ENCODE peak calls at places on chromosomes 11 and 22, in seven cellular contexts. One of them, this sample, is unnamed. For H3K9me3, the result is how much of the 10 kb centered on the place peaks cover.

GRCh38 chr11:78371221-78371899 is 46.3 kb downstream of the GAB2 start:
- DNase-seq in ovary: no peak
- DNase-seq in CD8-positive, alpha-beta memory T cell: no peak
- DNase-seq in CD4-positive, CD25-positive, alpha-beta regulatory T cell: no peak
- DNase-seq in right lobe of liver: no peak
- DNase-seq in PC-3: no peak
- DNase-seq in tibial artery: no peak
- DNase-seq in this sample: no peak

GRCh38 chr11:119592642-119593041 is 136.4 kb downstream of the NECTIN1 start:
- DNase-seq in CD8-positive, alpha-beta memory T cell: no peak
- DNase-seq in ovary: no peak
- DNase-seq in PC-3: no peak
- DNase-seq in tibial artery: peak
- DNase-seq in right lobe of liver: no peak
- DNase-seq in CD4-positive, CD25-positive, alpha-beta regulatory T cell: no peak
- DNase-seq in this sample: no peak

GRCh38 chr22:43515902-43516301 is 104.1 kb downstream of the MPPED1 start:
- DNase-seq in ovary: no peak
- DNase-seq in tibial artery: no peak
- DNase-seq in PC-3: no peak
- DNase-seq in CD8-positive, alpha-beta memory T cell: no peak
- DNase-seq in right lobe of liver: no peak
- DNase-seq in CD4-positive, CD25-positive, alpha-beta regulatory T cell: no peak
- DNase-seq in this sample: no peak

GRCh38 chr11:44625759-44626523 is 60.5 kb downstream of the CD82 start:
- DNase-seq in PC-3: no peak
- DNase-seq in right lobe of liver: no peak
- DNase-seq in tibial artery: peak
- DNase-seq in CD8-positive, alpha-beta memory T cell: no peak
- DNase-seq in CD4-positive, CD25-positive, alpha-beta regulatory T cell: no peak
- DNase-seq in ovary: peak
- DNase-seq in this sample: no peak

GRCh38 chr11:44561275-44561781 is 4.1 kb upstream of the CD82 start:
- DNase-seq in CD4-positive, CD25-positive, alpha-beta regulatory T cell: no peak
- DNase-seq in ovary: no peak
- DNase-seq in right lobe of liver: no peak
- DNase-seq in CD8-positive, alpha-beta memory T cell: no peak
- DNase-seq in PC-3: peak
- DNase-seq in tibial artery: no peak
- DNase-seq in this sample: no peak

GRCh38 chr22:42214625-42215415 is 55.6 kb downstream of the TCF20 start:
- DNase-seq in CD8-positive, alpha-beta memory T cell: no peak
- DNase-seq in PC-3: no peak
- DNase-seq in ovary: no peak
- DNase-seq in CD4-positive, CD25-positive, alpha-beta regulatory T cell: no peak
- DNase-seq in right lobe of liver: no peak
- DNase-seq in tibial artery: peak
- DNase-seq in this sample: no peak

GRCh38 chr11:86136542-86136941 is 67.7 kb upstream of the PICALM start:
- DNase-seq in tibial artery: no peak
- DNase-seq in PC-3: no peak
- DNase-seq in CD4-positive, CD25-positive, alpha-beta regulatory T cell: no peak
- DNase-seq in right lobe of liver: no peak
- DNase-seq in ovary: no peak
- DNase-seq in CD8-positive, alpha-beta memory T cell: no peak
- DNase-seq in this sample: no peak

GRCh38 chr11:66451663-66452062 is 13.0 kb upstream of the MRPL11 start:
- DNase-seq in right lobe of liver: no peak
- DNase-seq in ovary: no peak
- DNase-seq in CD4-positive, CD25-positive, alpha-beta regulatory T cell: no peak
- DNase-seq in tibial artery: no peak
- DNase-seq in CD8-positive, alpha-beta memory T cell: no peak
- DNase-seq in PC-3: no peak
- DNase-seq in this sample: no peak

GRCh38 chr11:78181155-78181554 is 7.3 kb downstream of the KCTD21 start:
- DNase-seq in ovary: no peak
- DNase-seq in CD8-positive, alpha-beta memory T cell: no peak
- DNase-seq in tibial artery: no peak
- DNase-seq in right lobe of liver: no peak
- DNase-seq in CD4-positive, CD25-positive, alpha-beta regulatory T cell: no peak
- DNase-seq in PC-3: no peak
- DNase-seq in this sample: no peak

GRCh38 chr11:103609117-103610066 is 427.0 kb upstream of the DDI1 start:
- DNase-seq in tibial artery: no peak
- DNase-seq in PC-3: peak
- DNase-seq in CD8-positive, alpha-beta memory T cell: no peak
- DNase-seq in ovary: no peak
- DNase-seq in right lobe of liver: no peak
- DNase-seq in CD4-positive, CD25-positive, alpha-beta regulatory T cell: no peak
- DNase-seq in this sample: no peak

GRCh38 chr11:23079382-23079813 is 219.1 kb upstream of the CCDC179 start:
- DNase-seq in CD4-positive, CD25-positive, alpha-beta regulatory T cell: no peak
- DNase-seq in PC-3: peak
- DNase-seq in CD8-positive, alpha-beta memory T cell: no peak
- DNase-seq in tibial artery: no peak
- DNase-seq in right lobe of liver: no peak
- DNase-seq in ovary: no peak
- DNase-seq in this sample: no peak

GRCh38 chr11:23399995-23400394 is 539.7 kb upstream of the CCDC179 start:
- DNase-seq in CD8-positive, alpha-beta memory T cell: no peak
- DNase-seq in ovary: no peak
- DNase-seq in CD4-positive, CD25-positive, alpha-beta regulatory T cell: no peak
- DNase-seq in PC-3: no peak
- DNase-seq in tibial artery: peak
- DNase-seq in right lobe of liver: peak
- DNase-seq in this sample: no peak

GRCh38 chr11:67615455-67616430 is 9.0 kb downstream of the NDUFV1 start:
- DNase-seq in CD4-positive, CD25-positive, alpha-beta regulatory T cell: peak
- DNase-seq in CD8-positive, alpha-beta memory T cell: peak
- DNase-seq in right lobe of liver: peak
- DNase-seq in tibial artery: no peak
- DNase-seq in PC-3: peak
- DNase-seq in ovary: no peak
- DNase-seq in this sample: no peak

GRCh38 chr11:47083913-47084312 is 92.8 kb downstream of the ARFGAP2 start:
- DNase-seq in CD4-positive, CD25-positive, alpha-beta regulatory T cell: no peak
- DNase-seq in ovary: no peak
- DNase-seq in PC-3: peak
- DNase-seq in tibial artery: no peak
- DNase-seq in CD8-positive, alpha-beta memory T cell: no peak
- DNase-seq in right lobe of liver: no peak
- DNase-seq in this sample: no peak

GRCh38 chr11:9016916-9017642 is 13.3 kb upstream of the NRIP3 start:
- DNase-seq in right lobe of liver: no peak
- DNase-seq in ovary: no peak
- DNase-seq in PC-3: no peak
- DNase-seq in tibial artery: no peak
- DNase-seq in CD4-positive, CD25-positive, alpha-beta regulatory T cell: no peak
- DNase-seq in CD8-positive, alpha-beta memory T cell: no peak
- DNase-seq in this sample: no peak

GRCh38 chr11:9014826-9015225 is 11.0 kb upstream of the NRIP3 start:
- DNase-seq in CD4-positive, CD25-positive, alpha-beta regulatory T cell: no peak
- DNase-seq in tibial artery: no peak
- DNase-seq in right lobe of liver: no peak
- DNase-seq in CD8-positive, alpha-beta memory T cell: no peak
- DNase-seq in ovary: no peak
- DNase-seq in PC-3: no peak
- DNase-seq in this sample: no peak

GRCh38 chr11:9013373-9013772 is 9.6 kb upstream of the NRIP3 start:
- DNase-seq in tibial artery: no peak
- DNase-seq in CD4-positive, CD25-positive, alpha-beta regulatory T cell: no peak
- DNase-seq in PC-3: no peak
- DNase-seq in ovary: no peak
- DNase-seq in right lobe of liver: no peak
- DNase-seq in CD8-positive, alpha-beta memory T cell: no peak
- DNase-seq in this sample: no peak

GRCh38 chr11:9017773-9018172 is 14.0 kb upstream of the NRIP3 start:
- DNase-seq in CD4-positive, CD25-positive, alpha-beta regulatory T cell: no peak
- DNase-seq in ovary: no peak
- DNase-seq in CD8-positive, alpha-beta memory T cell: no peak
- DNase-seq in tibial artery: peak
- DNase-seq in right lobe of liver: no peak
- DNase-seq in PC-3: no peak
- DNase-seq in this sample: no peak

GRCh38 chr11:9015677-9016076 is 11.9 kb upstream of the NRIP3 start:
- DNase-seq in CD8-positive, alpha-beta memory T cell: peak
- DNase-seq in right lobe of liver: no peak
- DNase-seq in CD4-positive, CD25-positive, alpha-beta regulatory T cell: peak
- DNase-seq in ovary: peak
- DNase-seq in tibial artery: peak
- DNase-seq in PC-3: peak
- DNase-seq in this sample: peak
- H3K9me3 ChIP-seq in CD8-positive, alpha-beta memory T cell: under half
- H3K9me3 ChIP-seq in right lobe of liver: under half
- H3K9me3 ChIP-seq in CD4-positive, CD25-positive, alpha-beta regulatory T cell: under half
- H3K9me3 ChIP-seq in ovary: under half
- H3K9me3 ChIP-seq in tibial artery: under half
- H3K9me3 ChIP-seq in PC-3: under half
- H3K9me3 ChIP-seq in this sample: under half

GRCh38 chr22:37639070-37639760 is at the start of gene SH3BP1:
- DNase-seq in PC-3: peak
- DNase-seq in ovary: peak
- DNase-seq in CD4-positive, CD25-positive, alpha-beta regulatory T cell: peak
- DNase-seq in CD8-positive, alpha-beta memory T cell: peak
- DNase-seq in right lobe of liver: no peak
- DNase-seq in tibial artery: peak
- DNase-seq in this sample: no peak

GRCh38 chr22:37636949-37637273 is 2.6 kb upstream of the SH3BP1 start:
- DNase-seq in CD4-positive, CD25-positive, alpha-beta regulatory T cell: no peak
- DNase-seq in right lobe of liver: no peak
- DNase-seq in ovary: no peak
- DNase-seq in PC-3: no peak
- DNase-seq in CD8-positive, alpha-beta memory T cell: no peak
- DNase-seq in tibial artery: no peak
- DNase-seq in this sample: no peak

GRCh38 chr22:37639771-37640590 is 512 bp downstream of the SH3BP1 start:
- DNase-seq in CD8-positive, alpha-beta memory T cell: no peak
- DNase-seq in CD4-positive, CD25-positive, alpha-beta regulatory T cell: no peak
- DNase-seq in PC-3: no peak
- DNase-seq in tibial artery: peak
- DNase-seq in ovary: peak
- DNase-seq in right lobe of liver: no peak
- DNase-seq in this sample: no peak

GRCh38 chr22:37636186-37636948 is 3.1 kb upstream of the SH3BP1 start:
- DNase-seq in tibial artery: no peak
- DNase-seq in ovary: peak
- DNase-seq in right lobe of liver: no peak
- DNase-seq in CD4-positive, CD25-positive, alpha-beta regulatory T cell: no peak
- DNase-seq in CD8-positive, alpha-beta memory T cell: peak
- DNase-seq in PC-3: no peak
- DNase-seq in this sample: no peak

GRCh38 chr22:37638351-37639069 is 959 bp upstream of the SH3BP1 start:
- DNase-seq in CD8-positive, alpha-beta memory T cell: peak
- DNase-seq in ovary: peak
- DNase-seq in PC-3: no peak
- DNase-seq in tibial artery: no peak
- DNase-seq in CD4-positive, CD25-positive, alpha-beta regulatory T cell: no peak
- DNase-seq in right lobe of liver: no peak
- DNase-seq in this sample: no peak
- H3K9me3 ChIP-seq in CD8-positive, alpha-beta memory T cell: under half
- H3K9me3 ChIP-seq in ovary: under half
- H3K9me3 ChIP-seq in PC-3: under half
- H3K9me3 ChIP-seq in tibial artery: under half
- H3K9me3 ChIP-seq in CD4-positive, CD25-positive, alpha-beta regulatory T cell: under half
- H3K9me3 ChIP-seq in right lobe of liver: under half
- H3K9me3 ChIP-seq in this sample: under half

GRCh38 chr22:47249370-47249928 is 487.0 kb downstream of the TBC1D22A start:
- DNase-seq in right lobe of liver: no peak
- DNase-seq in CD8-positive, alpha-beta memory T cell: no peak
- DNase-seq in CD4-positive, CD25-positive, alpha-beta regulatory T cell: no peak
- DNase-seq in PC-3: no peak
- DNase-seq in ovary: no peak
- DNase-seq in tibial artery: no peak
- DNase-seq in this sample: no peak

GRCh38 chr22:47250995-47251765 is 488.7 kb downstream of the TBC1D22A start:
- DNase-seq in ovary: no peak
- DNase-seq in PC-3: no peak
- DNase-seq in CD4-positive, CD25-positive, alpha-beta regulatory T cell: no peak
- DNase-seq in tibial artery: no peak
- DNase-seq in right lobe of liver: no peak
- DNase-seq in CD8-positive, alpha-beta memory T cell: no peak
- DNase-seq in this sample: no peak

GRCh38 chr22:47247609-47248240 is 485.3 kb downstream of the TBC1D22A start:
- DNase-seq in ovary: no peak
- DNase-seq in CD4-positive, CD25-positive, alpha-beta regulatory T cell: no peak
- DNase-seq in CD8-positive, alpha-beta memory T cell: no peak
- DNase-seq in tibial artery: no peak
- DNase-seq in right lobe of liver: no peak
- DNase-seq in PC-3: no peak
- DNase-seq in this sample: no peak

GRCh38 chr22:47248925-47249324 is 486.5 kb downstream of the TBC1D22A start:
- DNase-seq in CD4-positive, CD25-positive, alpha-beta regulatory T cell: no peak
- DNase-seq in ovary: no peak
- DNase-seq in PC-3: no peak
- DNase-seq in tibial artery: no peak
- DNase-seq in right lobe of liver: no peak
- DNase-seq in CD8-positive, alpha-beta memory T cell: no peak
- DNase-seq in this sample: no peak

GRCh38 chr22:47251911-47252310 is 489.5 kb downstream of the TBC1D22A start:
- DNase-seq in ovary: no peak
- DNase-seq in PC-3: no peak
- DNase-seq in CD8-positive, alpha-beta memory T cell: no peak
- DNase-seq in CD4-positive, CD25-positive, alpha-beta regulatory T cell: no peak
- DNase-seq in tibial artery: no peak
- DNase-seq in right lobe of liver: no peak
- DNase-seq in this sample: no peak
- H3K9me3 ChIP-seq in ovary: under half
- H3K9me3 ChIP-seq in PC-3: under half
- H3K9me3 ChIP-seq in CD8-positive, alpha-beta memory T cell: under half
- H3K9me3 ChIP-seq in CD4-positive, CD25-positive, alpha-beta regulatory T cell: under half
- H3K9me3 ChIP-seq in tibial artery: under half
- H3K9me3 ChIP-seq in right lobe of liver: under half
- H3K9me3 ChIP-seq in this sample: under half

DNA sequence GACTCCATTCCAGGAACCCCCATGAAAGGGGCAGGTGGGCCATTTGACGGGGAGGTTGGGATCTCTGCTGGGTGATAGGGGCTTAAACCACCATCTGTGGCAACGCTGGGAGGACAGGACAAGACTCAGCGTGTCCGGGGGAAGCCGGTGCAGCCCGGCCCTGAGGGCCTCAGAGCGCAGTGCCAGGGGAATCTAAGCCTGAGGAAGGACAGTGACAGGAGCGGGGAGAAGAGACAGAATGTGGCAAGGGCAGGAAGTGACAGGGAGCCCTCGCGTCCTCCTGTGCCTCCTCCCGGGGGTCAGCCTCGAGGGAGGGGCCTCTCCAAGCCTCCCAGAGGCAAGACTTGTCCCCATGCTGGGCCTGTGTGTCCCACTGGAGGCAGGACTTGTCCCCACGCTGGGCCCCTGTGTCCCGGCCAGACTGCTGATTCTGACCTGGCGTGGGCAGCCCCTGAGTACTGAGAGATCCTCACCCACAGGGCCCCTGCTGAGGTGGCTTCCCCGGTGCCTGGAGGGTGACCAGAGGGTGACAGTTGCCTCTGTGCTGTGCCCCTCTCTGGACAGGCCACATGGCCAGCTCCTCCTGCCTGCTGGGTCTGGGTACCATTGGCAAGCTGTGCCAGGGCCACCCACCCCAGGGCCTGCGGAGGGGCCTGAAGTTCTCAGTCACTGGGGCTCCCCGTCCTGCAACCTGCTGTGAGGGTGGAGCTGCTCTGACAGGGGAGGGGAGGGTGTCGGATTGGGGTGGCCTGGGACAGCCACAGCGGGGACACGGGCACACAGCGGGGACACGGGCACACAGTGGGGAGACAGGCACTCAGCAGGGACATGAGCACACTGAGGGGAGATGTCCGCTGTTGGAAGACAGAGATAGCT is 676.2 kb downstream of the BRD1 start:
- DNase-seq in right lobe of liver: no peak
- DNase-seq in tibial artery: no peak
- DNase-seq in PC-3: no peak
- DNase-seq in CD4-positive, CD25-positive, alpha-beta regulatory T cell: no peak
- DNase-seq in CD8-positive, alpha-beta memory T cell: no peak
- DNase-seq in ovary: no peak
- DNase-seq in this sample: no peak
- H3K9me3 ChIP-seq in right lobe of liver: under half
- H3K9me3 ChIP-seq in tibial artery: under half
- H3K9me3 ChIP-seq in PC-3: under half
- H3K9me3 ChIP-seq in CD4-positive, CD25-positive, alpha-beta regulatory T cell: under half
- H3K9me3 ChIP-seq in CD8-positive, alpha-beta memory T cell: under half
- H3K9me3 ChIP-seq in ovary: under half
- H3K9me3 ChIP-seq in this sample: under half

This sample was measured in T-helper 17 cell.